ENCODE peak calls at places on chromosomes 11 and 22, in seven cellular contexts. N is H9, Q is mesenchymal stem cell, X is H1, P is mesendoderm, I is IMR-90, L is neuronal stem cell. C is an unnamed sample.

GRCh38 chr22:46781291-46781690 is 18.8 kb downstream of the TBC1D22A start:
- DNase-seq in Q (no peak), I (no peak), X (no peak), P (no peak), N (no peak), L (no peak), C (no peak)

GRCh38 chr11:35412285-35412684 is 7.1 kb downstream of the SLC1A2 start:
- DNase-seq in I (peak; percentile 25), X (no peak), P (peak; percentile 56), Q (peak; percentile 35), L (no peak), N (no peak), C (peak; percentile 25)

GRCh38 chr11:101129203-101129943 is at the start of gene PGR:
- DNase-seq in I (no peak), L (peak; percentile 17), X (peak; percentile 55), Q (peak; percentile 4), N (peak; percentile 49), P (peak; percentile 42), C (peak; percentile 20)

GRCh38 chr11:117851852-117852251 is 24.6 kb downstream of the FXYD6 start:
- DNase-seq in Q (no peak), P (no peak), X (no peak), L (no peak), N (peak; percentile 14), I (no peak), C (no peak)

GRCh38 chr22:36027960-36028645 is 521 bp downstream of the RBFOX2 start:
- DNase-seq in X (peak; percentile 83), P (peak; percentile 77), N (no peak), L (peak; percentile 72), I (no peak), Q (no peak), C (peak; percentile 58)

GRCh38 chr22:49305215-49305965 is 522.3 kb downstream of the BRD1 start:
- DNase-seq in N (peak; percentile 89), I (no peak), Q (no peak), X (peak; percentile 100), L (peak; percentile 78), P (peak; percentile 72), C (peak; percentile 40)

GRCh38 chr22:47808236-47808845 is 1045.9 kb downstream of the TBC1D22A start:
- DNase-seq in Q (no peak), X (no peak), N (no peak), P (no peak), L (no peak), I (no peak), C (no peak)

GRCh38 chr22:32752326-32752725 is 49.2 kb upstream of the TIMP3 start:
- DNase-seq in Q (no peak), L (no peak), X (no peak), P (no peak), N (no peak), I (peak; percentile 63), C (no peak)

GRCh38 chr11:118621071-118621815 is 13.8 kb downstream of the PHLDB1 start:
- DNase-seq in L (no peak), X (peak; percentile 89), Q (peak; percentile 94), I (peak; percentile 86), P (peak; percentile 94), N (peak; percentile 97), C (peak; percentile 19)

DNA sequence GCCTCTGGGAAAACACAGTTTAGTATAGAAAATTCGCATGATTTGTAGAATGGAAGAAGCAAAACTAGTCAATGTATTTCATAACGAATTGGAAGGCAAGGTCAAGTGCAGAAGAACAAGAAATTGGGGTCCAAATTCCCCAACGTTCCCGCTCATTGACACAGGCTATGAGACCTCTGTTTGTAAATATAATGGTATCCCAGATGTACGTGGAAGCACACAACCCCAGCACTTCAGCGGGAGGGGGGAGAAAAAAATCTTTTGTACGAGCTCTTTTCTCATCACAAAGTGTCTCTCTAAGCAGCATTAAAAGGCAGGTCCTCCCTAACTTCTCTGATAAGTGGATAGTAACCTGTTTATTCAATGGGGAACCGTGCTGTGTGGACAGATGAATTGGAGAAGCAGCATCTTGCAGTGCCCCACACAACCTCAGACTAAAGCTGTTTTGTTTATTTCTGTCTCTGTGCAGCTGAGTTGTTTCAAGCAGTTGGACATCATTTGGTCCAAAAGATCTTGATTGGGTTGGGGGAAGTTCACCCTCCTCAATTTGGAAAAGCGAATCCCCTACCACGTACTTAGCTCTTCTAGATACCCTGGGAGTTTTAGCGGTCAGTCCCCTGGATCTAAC is 1.1 kb upstream of the GAB2 start:
- DNase-seq in X (no peak), Q (no peak), L (no peak), P (no peak), N (no peak), I (peak; percentile 27), C (no peak)
- H3K9ac ChIP-seq in X (peak overlapping the region; percentile 67), Q (peak overlapping the region; percentile 94), L (no peak overlapping the region), P (peak overlapping the region; percentile 81), N (no peak overlapping the region), I (peak overlapping the region; percentile 89), C (no peak overlapping the region)

DNA sequence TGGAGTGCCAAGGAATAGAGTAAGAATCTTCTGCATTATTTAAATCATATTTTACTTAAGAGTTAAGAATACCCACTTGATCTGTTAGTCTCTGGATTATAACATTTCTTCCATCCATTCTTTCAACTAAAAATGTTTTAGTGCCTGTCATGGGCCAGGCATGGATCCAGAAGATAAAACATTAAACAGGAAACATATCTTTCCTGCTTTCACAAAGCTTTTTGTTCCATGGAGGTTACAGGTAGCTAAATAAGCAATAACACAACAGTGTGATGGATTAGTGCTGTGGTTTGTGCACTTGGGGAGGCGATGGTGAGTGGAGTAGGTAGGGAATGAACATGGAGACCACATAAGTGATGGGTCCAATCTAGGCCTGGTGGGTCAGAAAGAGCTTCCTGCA is 258.5 kb downstream of the DDX10 start:
- DNase-seq in I (no peak), X (no peak), P (no peak), Q (no peak), N (no peak), L (no peak), C (no peak)
- H2BK120ac ChIP-seq in I (peak overlapping the region; percentile 10), X (no peak overlapping the region), P (no peak overlapping the region), Q (no peak overlapping the region), N (no peak overlapping the region), L (no peak overlapping the region), C (no peak overlapping the region)

GRCh38 chr11:17277024-17277584 is 565 bp downstream of the NUCB2 start:
- DNase-seq in Q (peak; percentile 63), L (no peak), N (no peak), I (peak; percentile 63), X (no peak), P (peak; percentile 14), C (no peak)
- H3K9ac ChIP-seq in Q (peak overlapping the region; percentile 94), L (peak overlapping the region; percentile 83), N (peak overlapping the region; percentile 61), I (peak overlapping the region; percentile 77), X (peak overlapping the region; percentile 51), P (peak overlapping the region; percentile 74), C (peak overlapping the region; percentile 78)

GRCh38 chr11:15396778-15397177 is 282.1 kb downstream of the INSC start:
- DNase-seq in N (no peak), L (no peak), Q (no peak), I (no peak), X (no peak), P (no peak), C (no peak)

GRCh38 chr11:15390857-15391256 is 276.1 kb downstream of the INSC start:
- DNase-seq in Q (no peak), P (no peak), I (no peak), N (no peak), L (no peak), X (no peak), C (no peak)
- H2BK120ac ChIP-seq in Q (no peak overlapping the region), P (no peak overlapping the region), I (no peak overlapping the region), N (no peak overlapping the region), L (no peak overlapping the region), X (no peak overlapping the region), C (no peak overlapping the region)

GRCh38 chr22:21832291-21833290 is 34.9 kb downstream of the MAPK1 start:
- DNase-seq in P (peak; percentile 33), L (no peak), I (peak; percentile 9), N (no peak), Q (no peak), X (no peak), C (no peak)

GRCh38 chr22:21835378-21835777 is 32.1 kb downstream of the MAPK1 start:
- DNase-seq in I (no peak), N (no peak), Q (no peak), P (no peak), L (no peak), X (no peak), C (no peak)

GRCh38 chr22:21839765-21840140 is 27.7 kb downstream of the MAPK1 start:
- DNase-seq in I (no peak), Q (no peak), X (no peak), N (no peak), P (no peak), L (no peak), C (no peak)

GRCh38 chr22:21837184-21837979 is 30.1 kb downstream of the MAPK1 start:
- DNase-seq in P (peak; percentile 89), I (peak; percentile 91), X (no peak), N (no peak), Q (peak; percentile 90), L (peak; percentile 17), C (no peak)

GRCh38 chr22:21834869-21835268 is 32.6 kb downstream of the MAPK1 start:
- DNase-seq in P (no peak), N (no peak), I (no peak), L (no peak), Q (no peak), X (no peak), C (no peak)
- H3K9ac ChIP-seq in P (no peak overlapping the region), N (no peak overlapping the region), I (no peak overlapping the region), L (no peak overlapping the region), Q (peak overlapping the region; percentile 2), X (no peak overlapping the region), C (no peak overlapping the region)

GRCh38 chr11:57874981-57875380 is 113.4 kb downstream of the CTNND1 start:
- DNase-seq in N (no peak), P (no peak), Q (no peak), X (no peak), I (no peak), L (no peak), C (peak; percentile 32)
- H2BK120ac ChIP-seq in N (no peak overlapping the region), P (no peak overlapping the region), Q (no peak overlapping the region), X (no peak overlapping the region), I (no peak overlapping the region), L (no peak overlapping the region), C (no peak overlapping the region)

GRCh38 chr11:270451-271208 is 7.6 kb upstream of the NLRP6 start:
- DNase-seq in I (no peak), N (peak; percentile 25), X (peak; percentile 43), L (no peak), P (no peak), Q (no peak), C (peak; percentile 21)
- H3K9ac ChIP-seq in I (no peak overlapping the region), N (no peak overlapping the region), X (no peak overlapping the region), L (peak overlapping the region; percentile 21), P (no peak overlapping the region), Q (no peak overlapping the region), C (peak overlapping the region; percentile 12)

GRCh38 chr11:38723361-38723760 is 2125.3 kb upstream of the RAG2 start:
- DNase-seq in I (no peak), N (no peak), Q (no peak), P (no peak), L (no peak), X (no peak), C (no peak)
- H2BK120ac ChIP-seq in I (no peak overlapping the region), N (no peak overlapping the region), Q (no peak overlapping the region), P (no peak overlapping the region), L (no peak overlapping the region), X (no peak overlapping the region), C (no peak overlapping the region)

DNA sequence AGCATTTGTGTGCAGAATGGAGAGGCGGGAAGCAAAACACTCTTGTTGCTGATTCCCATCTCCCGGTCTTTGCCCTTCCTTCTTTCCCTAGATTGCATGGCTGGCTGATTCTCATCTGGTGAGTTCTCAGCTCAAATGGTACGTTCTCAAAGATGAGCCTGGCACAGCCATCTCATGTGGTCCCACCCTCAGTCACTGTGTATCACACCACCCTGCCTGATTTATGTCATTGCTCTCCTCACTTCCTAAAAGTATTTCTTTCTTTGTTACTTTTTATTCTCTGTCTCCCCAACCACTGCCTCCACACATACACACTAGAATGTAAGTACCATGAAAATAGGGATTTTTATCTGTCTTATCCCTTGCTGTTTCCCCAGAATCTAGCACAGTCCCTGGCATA is 66.8 kb downstream of the ARFGAP2 start:
- DNase-seq in P (no peak), X (no peak), Q (no peak), L (no peak), I (no peak), N (no peak), C (no peak)
- H3K9ac ChIP-seq in P (no peak overlapping the region), X (no peak overlapping the region), Q (no peak overlapping the region), L (no peak overlapping the region), I (no peak overlapping the region), N (no peak overlapping the region), C (no peak overlapping the region)

C was measured in trophoblast cell.